ENCODE peak calls at places on chromosomes 16 and 17, in four cellular contexts. One of them, this sample, is unnamed.

GRCh38 chr17:75654176-75654575 is 12.8 kb downstream of the RECQL5 start:
- DNase-seq in NCI-H748 treated with DMSO at 0.1 percent for 48 hours: no peak
- DNase-seq in cardiac muscle cell: no peak
- DNase-seq in AG09309: no peak
- DNase-seq in this sample: no peak

GRCh38 chr16:9666834-9667480 is 515.3 kb downstream of the GRIN2A start:
- DNase-seq in cardiac muscle cell: no peak
- DNase-seq in NCI-H748 treated with DMSO at 0.1 percent for 48 hours: peak
- DNase-seq in AG09309: no peak
- DNase-seq in this sample: no peak

GRCh38 chr17:43667506-43668438 is 6.0 kb upstream of the MEOX1 start:
- DNase-seq in NCI-H748 treated with DMSO at 0.1 percent for 48 hours: no peak
- DNase-seq in cardiac muscle cell: no peak
- DNase-seq in AG09309: no peak
- DNase-seq in this sample: no peak

GRCh38 chr17:45221081-45221996 is at the start of gene FMNL1:
- DNase-seq in cardiac muscle cell: no peak
- DNase-seq in AG09309: no peak
- DNase-seq in NCI-H748 treated with DMSO at 0.1 percent for 48 hours: no peak
- DNase-seq in this sample: peak

GRCh38 chr17:49708515-49709161 is 874 bp upstream of the SLC35B1 start:
- DNase-seq in NCI-H748 treated with DMSO at 0.1 percent for 48 hours: peak
- DNase-seq in AG09309: no peak
- DNase-seq in cardiac muscle cell: no peak
- DNase-seq in this sample: no peak

GRCh38 chr17:66944365-66945203 is 19.9 kb upstream of the CACNG4 start:
- DNase-seq in NCI-H748 treated with DMSO at 0.1 percent for 48 hours: no peak
- DNase-seq in AG09309: no peak
- DNase-seq in cardiac muscle cell: peak
- DNase-seq in this sample: no peak

GRCh38 chr17:44083250-44083849 is 12.8 kb downstream of the G6PC3 start:
- DNase-seq in NCI-H748 treated with DMSO at 0.1 percent for 48 hours: no peak
- DNase-seq in AG09309: no peak
- DNase-seq in cardiac muscle cell: no peak
- DNase-seq in this sample: peak

GRCh38 chr17:80791758-80792284 is 199.8 kb upstream of the CHMP6 start:
- DNase-seq in cardiac muscle cell: no peak
- DNase-seq in AG09309: peak
- DNase-seq in NCI-H748 treated with DMSO at 0.1 percent for 48 hours: no peak
- DNase-seq in this sample: no peak

GRCh38 chr17:42247734-42248133 is 28.5 kb downstream of the STAT5B start:
- DNase-seq in AG09309: peak
- DNase-seq in NCI-H748 treated with DMSO at 0.1 percent for 48 hours: no peak
- DNase-seq in cardiac muscle cell: no peak
- DNase-seq in this sample: no peak

GRCh38 chr16:73840710-73841109 is 455.9 kb upstream of the PSMD7 start:
- DNase-seq in AG09309: no peak
- DNase-seq in cardiac muscle cell: no peak
- DNase-seq in NCI-H748 treated with DMSO at 0.1 percent for 48 hours: no peak
- DNase-seq in this sample: no peak

GRCh38 chr17:2867441-2868424 is 71.5 kb downstream of the RAP1GAP2 start:
- DNase-seq in NCI-H748 treated with DMSO at 0.1 percent for 48 hours: no peak
- DNase-seq in AG09309: peak
- DNase-seq in cardiac muscle cell: no peak
- DNase-seq in this sample: no peak

GRCh38 chr16:56603589-56603988 is 4.8 kb upstream of the MT2A start:
- DNase-seq in NCI-H748 treated with DMSO at 0.1 percent for 48 hours: no peak
- DNase-seq in AG09309: no peak
- DNase-seq in cardiac muscle cell: no peak
- DNase-seq in this sample: peak

GRCh38 chr17:33218657-33219298 is 74.3 kb downstream of the ASIC2 start:
- DNase-seq in AG09309: no peak
- DNase-seq in NCI-H748 treated with DMSO at 0.1 percent for 48 hours: no peak
- DNase-seq in cardiac muscle cell: no peak
- DNase-seq in this sample: no peak

GRCh38 chr16:71526111-71526998 is at the start of gene CHST4:
- DNase-seq in cardiac muscle cell: peak
- DNase-seq in AG09309: peak
- DNase-seq in NCI-H748 treated with DMSO at 0.1 percent for 48 hours: no peak
- DNase-seq in this sample: peak

GRCh38 chr16:14309001-14309886 is 238.1 kb downstream of the MRTFB start:
- DNase-seq in AG09309: no peak
- DNase-seq in cardiac muscle cell: no peak
- DNase-seq in NCI-H748 treated with DMSO at 0.1 percent for 48 hours: no peak
- DNase-seq in this sample: no peak

GRCh38 chr17:29383687-29384086 is 6.5 kb upstream of the TAOK1 start:
- DNase-seq in NCI-H748 treated with DMSO at 0.1 percent for 48 hours: no peak
- DNase-seq in AG09309: no peak
- DNase-seq in cardiac muscle cell: no peak
- DNase-seq in this sample: no peak

GRCh38 chr17:68103148-68103547 is 67.6 kb downstream of the KPNA2 start:
- DNase-seq in cardiac muscle cell: no peak
- DNase-seq in NCI-H748 treated with DMSO at 0.1 percent for 48 hours: no peak
- DNase-seq in AG09309: no peak
- DNase-seq in this sample: peak

GRCh38 chr16:29898786-29899515 is 399 bp downstream of the SEZ6L2 start:
- DNase-seq in AG09309: no peak
- DNase-seq in NCI-H748 treated with DMSO at 0.1 percent for 48 hours: peak
- DNase-seq in cardiac muscle cell: no peak
- DNase-seq in this sample: peak

GRCh38 chr17:45574376-45574775 is 83.9 kb upstream of the PLEKHM1 start:
- DNase-seq in AG09309: peak
- DNase-seq in NCI-H748 treated with DMSO at 0.1 percent for 48 hours: no peak
- DNase-seq in cardiac muscle cell: no peak
- DNase-seq in this sample: no peak

GRCh38 chr16:49346459-49346858 is 27.1 kb upstream of the C16orf78 start:
- DNase-seq in NCI-H748 treated with DMSO at 0.1 percent for 48 hours: no peak
- DNase-seq in cardiac muscle cell: no peak
- DNase-seq in AG09309: no peak
- DNase-seq in this sample: no peak

GRCh38 chr16:85947511-85948509 is 48.8 kb downstream of the IRF8 start:
- DNase-seq in cardiac muscle cell: no peak
- DNase-seq in NCI-H748 treated with DMSO at 0.1 percent for 48 hours: no peak
- DNase-seq in AG09309: no peak
- DNase-seq in this sample: no peak

GRCh38 chr16:19188406-19188805 is 20.4 kb downstream of the SYT17 start:
- DNase-seq in AG09309: no peak
- DNase-seq in cardiac muscle cell: no peak
- DNase-seq in NCI-H748 treated with DMSO at 0.1 percent for 48 hours: no peak
- DNase-seq in this sample: no peak

GRCh38 chr17:58278661-58279015 is 2.1 kb downstream of the MPO start:
- DNase-seq in NCI-H748 treated with DMSO at 0.1 percent for 48 hours: no peak
- DNase-seq in cardiac muscle cell: no peak
- DNase-seq in AG09309: no peak
- DNase-seq in this sample: no peak

GRCh38 chr17:17800504-17801021 is 36.2 kb downstream of the SREBF1 start:
- DNase-seq in cardiac muscle cell: no peak
- DNase-seq in NCI-H748 treated with DMSO at 0.1 percent for 48 hours: no peak
- DNase-seq in AG09309: no peak
- DNase-seq in this sample: no peak

GRCh38 chr17:43392397-43392796 is 6.4 kb upstream of the ARL4D start:
- DNase-seq in cardiac muscle cell: no peak
- DNase-seq in NCI-H748 treated with DMSO at 0.1 percent for 48 hours: no peak
- DNase-seq in AG09309: no peak
- DNase-seq in this sample: no peak

This sample was measured in NCI-H1417.